ENCODE peak calls at places on chromosomes 7 and 10, in nine cellular contexts. G is HepG2, N is endothelial cell of umbilical vein, F is HL-60, K is sigmoid colon, W is transverse colon, S is HCT116, H is spleen, P is K562. I is an unnamed sample.

GRCh38 chr10:109178576-109178975 is 744.7 kb downstream of the XPNPEP1 start:
- DNase-seq in N (no peak), W (no peak), K (no peak), F (no peak), G (no peak), H (no peak), S (no peak), P (no peak), I (no peak)

GRCh38 chr10:130715686-130716670 is 579.8 kb downstream of the GLRX3 start:
- DNase-seq in S (no peak), F (no peak), H (no peak), P (no peak), W (no peak), G (no peak), K (no peak), N (no peak), I (no peak)

GRCh38 chr7:69967699-69968450 is 369.6 kb downstream of the AUTS2 start:
- DNase-seq in F (no peak), G (no peak), H (no peak), N (no peak), S (no peak), K (no peak), P (no peak), W (no peak), I (no peak)

GRCh38 chr10:79298403-79299244 is 48.6 kb upstream of the PPIF start:
- DNase-seq in S (peak; percentile 53), H (no peak), W (peak; percentile 70), P (peak; percentile 75), K (peak; percentile 86), F (no peak), G (peak; percentile 65), N (peak; percentile 62), I (no peak)

GRCh38 chr7:114934758-114935157 is 12.9 kb downstream of the MDFIC start:
- DNase-seq in H (no peak), S (no peak), W (no peak), K (no peak), P (no peak), N (peak; percentile 9), F (no peak), G (no peak), I (no peak)

GRCh38 chr7:17434841-17435692 is 136.6 kb downstream of the AHR start:
- DNase-seq in K (no peak), S (no peak), G (no peak), N (no peak), H (no peak), F (no peak), P (no peak), W (no peak), I (no peak)

GRCh38 chr7:17298840-17299476 is 506 bp downstream of the AHR start:
- DNase-seq in K (peak; percentile 78), W (peak; percentile 56), F (peak; percentile 35), H (peak; percentile 92), S (no peak), P (no peak), G (no peak), N (no peak), I (no peak)

GRCh38 chr10:8044908-8045727 is 9.4 kb upstream of the GATA3 start:
- DNase-seq in P (peak; percentile 28), F (no peak), G (no peak), K (peak; percentile 24), N (peak; percentile 59), S (no peak), W (no peak), H (no peak), I (no peak)

GRCh38 chr7:151866761-151867650 is 9.9 kb downstream of the PRKAG2 start:
- DNase-seq in K (no peak), H (peak; percentile 57), P (no peak), F (no peak), S (no peak), N (no peak), W (no peak), G (no peak), I (no peak)

GRCh38 chr7:41976411-41976810 is 260.6 kb downstream of the GLI3 start:
- DNase-seq in W (no peak), K (no peak), P (no peak), N (no peak), S (no peak), H (no peak), F (no peak), G (no peak), I (no peak)

GRCh38 chr10:95440326-95440725 is 120.8 kb downstream of the SORBS1 start:
- DNase-seq in W (no peak), N (no peak), K (no peak), G (no peak), S (no peak), H (no peak), F (no peak), P (no peak), I (no peak)

GRCh38 chr7:9407816-9408215 is 974.4 kb downstream of the NXPH1 start:
- DNase-seq in F (no peak), N (no peak), H (no peak), G (no peak), S (no peak), K (no peak), W (no peak), P (no peak), I (no peak)

GRCh38 chr7:130274983-130275649 is 8.5 kb downstream of the CPA2 start:
- DNase-seq in H (no peak), N (no peak), G (no peak), K (no peak), P (no peak), S (no peak), W (no peak), F (no peak), I (no peak)

GRCh38 chr10:73916761-73917470 is 6.0 kb downstream of the PLAU start:
- DNase-seq in K (no peak), H (no peak), G (no peak), W (peak; percentile 30), F (peak; percentile 63), N (no peak), S (no peak), P (no peak), I (no peak)

GRCh38 chr10:73911553-73912004 is 647 bp downstream of the PLAU start:
- DNase-seq in S (no peak), W (no peak), P (no peak), N (peak; percentile 54), H (no peak), G (no peak), F (no peak), K (no peak), I (no peak)

GRCh38 chr10:73914036-73914435 is 3.1 kb downstream of the PLAU start:
- DNase-seq in H (no peak), F (no peak), N (no peak), G (no peak), K (no peak), S (no peak), W (no peak), P (no peak), I (no peak)

GRCh38 chr10:73917566-73918305 is 6.8 kb downstream of the PLAU start:
- DNase-seq in H (no peak), G (no peak), K (no peak), F (no peak), P (no peak), N (no peak), W (no peak), S (no peak), I (no peak)

GRCh38 chr10:73915206-73915851 is 4.4 kb downstream of the PLAU start:
- DNase-seq in F (no peak), H (no peak), N (no peak), S (no peak), P (no peak), K (no peak), G (no peak), W (no peak), I (no peak)
- H3K4me3 ChIP-seq in F (no peak overlapping the region), H (peak overlapping the region; percentile 2), N (no peak overlapping the region), S (no peak overlapping the region), P (no peak overlapping the region), K (no peak overlapping the region), G (no peak overlapping the region), W (no peak overlapping the region), I (no peak overlapping the region)

GRCh38 chr10:44968101-44968886 is 8.7 kb downstream of the RASSF4 start:
- DNase-seq in H (peak; percentile 84), W (no peak), S (no peak), K (peak; percentile 83), G (no peak), F (peak; percentile 98), N (no peak), P (no peak), I (no peak)

GRCh38 chr10:44969854-44970253 is 8.8 kb downstream of the DEPP1 start:
- DNase-seq in P (no peak), G (no peak), K (no peak), S (no peak), W (no peak), N (no peak), H (peak; percentile 79), F (no peak), I (no peak)

GRCh38 chr10:44970812-44971395 is 7.7 kb downstream of the DEPP1 start:
- DNase-seq in F (no peak), N (no peak), W (no peak), G (no peak), H (peak; percentile 70), P (no peak), S (no peak), K (no peak), I (no peak)

GRCh38 chr10:44967596-44967995 is 8.0 kb downstream of the RASSF4 start:
- DNase-seq in S (no peak), F (peak; percentile 82), H (peak; percentile 78), P (no peak), N (no peak), G (no peak), K (peak; percentile 76), W (no peak), I (no peak)

DNA sequence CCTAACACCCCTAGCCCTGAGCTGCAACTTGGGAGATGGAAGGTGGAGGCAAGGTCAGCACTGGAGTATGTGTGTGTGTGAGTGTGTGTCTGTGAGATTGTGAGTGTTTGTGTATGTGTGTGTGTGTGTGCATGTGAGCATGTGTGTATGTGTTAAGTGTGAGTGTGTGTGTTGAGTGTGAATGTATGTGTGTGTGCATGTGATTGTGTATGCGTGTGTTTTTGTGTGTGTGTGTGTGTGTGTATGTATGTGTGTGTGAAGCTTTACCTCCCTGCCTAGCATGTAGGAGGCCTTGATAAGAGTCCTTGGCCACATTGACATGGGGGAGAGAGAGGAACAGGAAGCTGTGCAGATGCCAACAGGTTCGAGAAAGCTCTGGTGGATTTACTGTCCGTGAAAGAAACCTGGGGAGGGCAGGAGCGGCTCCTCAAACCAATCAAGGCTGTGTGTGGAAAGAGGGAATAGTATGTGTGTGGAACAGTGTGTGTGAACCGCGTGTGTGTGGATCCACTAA is 9.3 kb downstream of the RASSF4 start:
- DNase-seq in F (peak; percentile 73), H (peak; percentile 39), K (peak; percentile 22), G (no peak), N (no peak), P (no peak), W (no peak), S (no peak), I (no peak)
- TF ChIP-seq POLR2AphosphoS5 in F (no peak), H (no peak), K (no peak), G (no peak), N (no peak), P (no peak), W (no peak), S (no peak), I (peak; percentile 7)

GRCh38 chr7:33904680-33905388 is 505 bp upstream of the BMPER start:
- DNase-seq in W (peak; percentile 8), F (no peak), P (no peak), H (peak; percentile 79), S (no peak), G (peak; percentile 3), N (peak; percentile 47), K (peak; percentile 68), I (no peak)
- TF ChIP-seq CTCF in W (no peak), F (no peak), P (no peak), H (peak; percentile 16), S (no peak), G (peak; percentile 37), N (peak; percentile 9), K (no peak), I (no peak)

GRCh38 chr7:134894928-134895327 is 91.4 kb upstream of the AGBL3 start:
- DNase-seq in K (no peak), P (no peak), N (no peak), G (no peak), W (no peak), H (no peak), F (no peak), S (no peak), I (no peak)
- H3K4me3 ChIP-seq in K (no peak overlapping the region), P (no peak overlapping the region), N (no peak overlapping the region), G (no peak overlapping the region), W (no peak overlapping the region), H (no peak overlapping the region), F (no peak overlapping the region), S (no peak overlapping the region), I (no peak overlapping the region)